ENCODE peak calls at places on chromosome 5, in seven cellular contexts. L, A, B, J, P, R and T are unnamed samples.
A peak's percentile ranks its signal among the peaks of the same experiment; 100 is the strongest.

GRCh38 chr5:43000198-43000840 is 39.8 kb downstream of the ANXA2R start:
- DNase-seq in L (no peak), R (no peak), B (no peak), P (peak; percentile 80), A (peak; percentile 50), J (no peak), T (no peak)

GRCh38 chr5:1948663-1949191 is 66.0 kb upstream of the IRX4 start:
- DNase-seq in R (no peak), B (no peak), A (no peak), L (no peak), P (no peak), J (no peak), T (no peak)

GRCh38 chr5:62985749-62986148 is 407.1 kb downstream of the LRRC70 start:
- DNase-seq in L (no peak), P (no peak), A (no peak), J (no peak), R (no peak), B (no peak), T (no peak)

GRCh38 chr5:171481791-171482536 is 62.5 kb downstream of the FGF18 start:
- DNase-seq in R (no peak), J (no peak), A (no peak), B (no peak), L (no peak), P (no peak), T (no peak)

GRCh38 chr5:149559712-149560111 is 8.5 kb upstream of the CSNK1A1 start:
- DNase-seq in R (no peak), A (no peak), B (no peak), P (no peak), J (no peak), L (no peak), T (peak; percentile 51)

GRCh38 chr5:40273936-40274335 is 405.8 kb upstream of the PTGER4 start:
- DNase-seq in A (no peak), R (no peak), B (no peak), J (no peak), L (no peak), P (no peak), T (no peak)

GRCh38 chr5:165630211-165630866 is 2124.9 kb downstream of the MAT2B start:
- DNase-seq in L (no peak), R (no peak), B (no peak), J (no peak), P (no peak), A (no peak), T (peak; percentile 72)

GRCh38 chr5:73299017-73299630 is 126.1 kb downstream of the TMEM174 start:
- DNase-seq in J (no peak), L (no peak), B (peak; percentile 26), P (peak; percentile 83), R (no peak), A (no peak), T (no peak)

GRCh38 chr5:79436224-79436623 is 77.7 kb downstream of the HOMER1 start:
- DNase-seq in J (no peak), P (no peak), L (no peak), B (no peak), R (no peak), A (no peak), T (peak; percentile 18)

GRCh38 chr5:57598756-57599155 is 116.1 kb upstream of the ACTBL2 start:
- DNase-seq in L (no peak), P (no peak), R (no peak), J (no peak), A (no peak), B (no peak), T (no peak)